ENCODE peak calls at places on chromosome 20, in six cellular contexts. One of them, this sample, is unnamed.

GRCh38 chr20:52192296-52193007 is 873 bp upstream of the ZFP64 start:
- DNase-seq in BE2C: peak
- DNase-seq in kidney epithelial cell: no peak
- DNase-seq in AG10803: no peak
- DNase-seq in right lobe of liver: peak
- DNase-seq in A549: peak
- DNase-seq in this sample: no peak

GRCh38 chr20:8994045-8994444 is 74.8 kb upstream of the PLCB4 start:
- DNase-seq in BE2C: no peak
- DNase-seq in kidney epithelial cell: no peak
- DNase-seq in AG10803: no peak
- DNase-seq in right lobe of liver: no peak
- DNase-seq in A549: no peak
- DNase-seq in this sample: peak

GRCh38 chr20:47028487-47028886 is 133.8 kb downstream of the EYA2 start:
- DNase-seq in BE2C: no peak
- DNase-seq in kidney epithelial cell: no peak
- DNase-seq in AG10803: no peak
- DNase-seq in right lobe of liver: no peak
- DNase-seq in A549: no peak
- DNase-seq in this sample: no peak

GRCh38 chr20:24305366-24305765 is 164.1 kb upstream of the SYNDIG1 start:
- DNase-seq in BE2C: no peak
- DNase-seq in kidney epithelial cell: no peak
- DNase-seq in AG10803: no peak
- DNase-seq in right lobe of liver: no peak
- DNase-seq in A549: no peak
- DNase-seq in this sample: no peak

GRCh38 chr20:44736170-44737021 is 9.3 kb upstream of the KCNK15 start:
- DNase-seq in BE2C: peak
- DNase-seq in kidney epithelial cell: no peak
- DNase-seq in AG10803: peak
- DNase-seq in right lobe of liver: peak
- DNase-seq in A549: peak
- DNase-seq in this sample: peak

GRCh38 chr20:51930775-51931174 is 128.5 kb upstream of the SALL4 start:
- DNase-seq in BE2C: peak
- DNase-seq in kidney epithelial cell: peak
- DNase-seq in AG10803: peak
- DNase-seq in right lobe of liver: no peak
- DNase-seq in A549: peak
- DNase-seq in this sample: no peak

GRCh38 chr20:21004386-21005076 is 101.6 kb downstream of the LINC00237 start:
- DNase-seq in BE2C: no peak
- DNase-seq in kidney epithelial cell: peak
- DNase-seq in AG10803: no peak
- DNase-seq in right lobe of liver: no peak
- DNase-seq in A549: no peak
- DNase-seq in this sample: no peak

GRCh38 chr20:8913452-8913851 is 155.4 kb upstream of the PLCB4 start:
- DNase-seq in BE2C: no peak
- DNase-seq in kidney epithelial cell: no peak
- DNase-seq in AG10803: no peak
- DNase-seq in right lobe of liver: no peak
- DNase-seq in A549: no peak
- DNase-seq in this sample: no peak

GRCh38 chr20:7174554-7174953 is 407.1 kb downstream of the BMP2 start:
- DNase-seq in BE2C: no peak
- DNase-seq in kidney epithelial cell: no peak
- DNase-seq in AG10803: no peak
- DNase-seq in right lobe of liver: no peak
- DNase-seq in A549: no peak
- DNase-seq in this sample: no peak

GRCh38 chr20:62354031-62354808 is 12.9 kb downstream of the LAMA5 start:
- DNase-seq in BE2C: no peak
- DNase-seq in kidney epithelial cell: no peak
- DNase-seq in AG10803: no peak
- DNase-seq in right lobe of liver: no peak
- DNase-seq in A549: peak
- DNase-seq in this sample: no peak

GRCh38 chr20:11902264-11902663 is 15.4 kb upstream of the BTBD3 start:
- DNase-seq in BE2C: no peak
- DNase-seq in kidney epithelial cell: no peak
- DNase-seq in AG10803: peak
- DNase-seq in right lobe of liver: no peak
- DNase-seq in A549: peak
- DNase-seq in this sample: no peak

GRCh38 chr20:2748551-2749342 is 51.7 kb downstream of the CPXM1 start:
- DNase-seq in BE2C: no peak
- DNase-seq in kidney epithelial cell: no peak
- DNase-seq in AG10803: no peak
- DNase-seq in right lobe of liver: peak
- DNase-seq in A549: no peak
- DNase-seq in this sample: no peak

GRCh38 chr20:43751167-43752050 is 24.6 kb upstream of the GTSF1L start:
- DNase-seq in BE2C: no peak
- DNase-seq in kidney epithelial cell: peak
- DNase-seq in AG10803: peak
- DNase-seq in right lobe of liver: no peak
- DNase-seq in A549: no peak
- DNase-seq in this sample: peak

GRCh38 chr20:53608456-53609413 is 15.1 kb upstream of the ZNF217 start:
- DNase-seq in BE2C: no peak
- DNase-seq in kidney epithelial cell: no peak
- DNase-seq in AG10803: peak
- DNase-seq in right lobe of liver: no peak
- DNase-seq in A549: no peak
- DNase-seq in this sample: no peak

GRCh38 chr20:52130406-52130805 is 61.2 kb downstream of the ZFP64 start:
- DNase-seq in BE2C: no peak
- DNase-seq in kidney epithelial cell: no peak
- DNase-seq in AG10803: no peak
- DNase-seq in right lobe of liver: no peak
- DNase-seq in A549: no peak
- DNase-seq in this sample: no peak

GRCh38 chr20:32718749-32719348 is 24.4 kb downstream of the COMMD7 start:
- DNase-seq in BE2C: no peak
- DNase-seq in kidney epithelial cell: no peak
- DNase-seq in AG10803: no peak
- DNase-seq in right lobe of liver: no peak
- DNase-seq in A549: no peak
- DNase-seq in this sample: no peak

GRCh38 chr20:21133917-21134622 is 8.2 kb downstream of the KIZ start:
- DNase-seq in BE2C: no peak
- DNase-seq in kidney epithelial cell: no peak
- DNase-seq in AG10803: no peak
- DNase-seq in right lobe of liver: no peak
- DNase-seq in A549: no peak
- DNase-seq in this sample: peak

DNA sequence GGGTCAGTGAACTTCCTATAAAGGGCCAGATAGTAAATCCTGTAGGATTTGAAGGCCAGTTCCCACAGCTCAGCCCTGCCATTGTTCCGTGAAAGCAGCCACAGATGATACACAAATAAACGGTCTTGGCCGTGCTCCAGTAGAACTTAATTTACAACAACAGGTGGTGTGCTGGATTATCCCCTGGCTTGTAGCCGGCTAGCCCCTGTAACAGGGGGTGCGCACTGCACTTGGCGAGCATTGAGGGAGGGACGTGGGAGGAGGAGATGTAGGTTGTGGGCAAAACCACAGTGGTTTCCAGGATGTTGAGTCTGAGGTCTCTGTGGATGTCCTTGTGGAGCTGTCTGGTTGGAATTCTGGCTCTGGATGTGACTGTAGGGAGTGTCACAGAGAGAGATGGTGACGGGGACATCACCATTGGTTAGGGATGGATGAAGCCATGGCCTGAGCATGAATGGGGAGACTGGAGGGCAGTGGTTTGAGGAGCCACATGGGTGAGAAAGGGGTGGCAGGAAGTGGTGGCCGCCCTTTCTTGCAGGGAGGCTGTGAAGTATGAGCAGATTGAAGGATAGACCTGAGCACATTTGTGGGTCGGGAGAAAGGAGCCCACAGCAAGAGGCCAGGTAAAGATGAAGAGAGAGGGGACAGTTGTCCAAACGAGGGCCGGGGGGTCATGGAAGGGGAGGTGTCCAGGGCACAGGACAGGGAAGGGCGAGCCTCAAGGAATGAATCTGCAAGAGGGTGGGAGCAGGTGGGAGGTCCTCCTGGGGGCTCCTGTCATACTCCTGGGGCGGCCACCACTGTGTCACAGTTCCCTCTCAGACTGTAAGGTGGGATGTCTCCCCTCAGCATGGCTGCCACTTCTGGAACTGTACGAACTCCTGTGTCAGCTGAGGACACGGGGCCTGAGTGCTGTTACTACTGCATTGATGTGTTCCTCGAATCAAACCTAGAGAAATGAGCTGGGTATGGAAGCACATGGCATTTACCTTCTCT is 53.6 kb downstream of the CDH26 start:
- DNase-seq in BE2C: no peak
- DNase-seq in kidney epithelial cell: no peak
- DNase-seq in AG10803: no peak
- DNase-seq in right lobe of liver: no peak
- DNase-seq in A549: no peak
- DNase-seq in this sample: peak
- H3K4me3 ChIP-seq in BE2C: no peak
- H3K4me3 ChIP-seq in kidney epithelial cell: no peak
- H3K4me3 ChIP-seq in AG10803: no peak
- H3K4me3 ChIP-seq in right lobe of liver: no peak
- H3K4me3 ChIP-seq in A549: no peak
- H3K4me3 ChIP-seq in this sample: no peak

GRCh38 chr20:36065427-36065998 is 89.0 kb upstream of the EPB41L1 start:
- DNase-seq in BE2C: no peak
- DNase-seq in kidney epithelial cell: no peak
- DNase-seq in AG10803: no peak
- DNase-seq in right lobe of liver: no peak
- DNase-seq in A549: no peak
- DNase-seq in this sample: no peak
- H3K4me3 ChIP-seq in BE2C: peak
- H3K4me3 ChIP-seq in kidney epithelial cell: peak
- H3K4me3 ChIP-seq in AG10803: peak
- H3K4me3 ChIP-seq in right lobe of liver: peak
- H3K4me3 ChIP-seq in A549: peak
- H3K4me3 ChIP-seq in this sample: no peak

GRCh38 chr20:59836768-59837167 is 96.7 kb downstream of the SYCP2 start:
- DNase-seq in BE2C: no peak
- DNase-seq in kidney epithelial cell: no peak
- DNase-seq in AG10803: no peak
- DNase-seq in right lobe of liver: no peak
- DNase-seq in A549: no peak
- DNase-seq in this sample: no peak
- H3K4me3 ChIP-seq in BE2C: no peak
- H3K4me3 ChIP-seq in kidney epithelial cell: no peak
- H3K4me3 ChIP-seq in AG10803: no peak
- H3K4me3 ChIP-seq in right lobe of liver: no peak
- H3K4me3 ChIP-seq in A549: no peak
- H3K4me3 ChIP-seq in this sample: no peak

GRCh38 chr20:48717959-48718223 is 109.9 kb downstream of the PREX1 start:
- DNase-seq in BE2C: no peak
- DNase-seq in kidney epithelial cell: no peak
- DNase-seq in AG10803: no peak
- DNase-seq in right lobe of liver: no peak
- DNase-seq in A549: no peak
- DNase-seq in this sample: no peak

GRCh38 chr20:48716086-48716485 is 111.7 kb downstream of the PREX1 start:
- DNase-seq in BE2C: no peak
- DNase-seq in kidney epithelial cell: no peak
- DNase-seq in AG10803: no peak
- DNase-seq in right lobe of liver: no peak
- DNase-seq in A549: no peak
- DNase-seq in this sample: no peak

GRCh38 chr20:48718914-48719578 is 108.8 kb downstream of the PREX1 start:
- DNase-seq in BE2C: no peak
- DNase-seq in kidney epithelial cell: no peak
- DNase-seq in AG10803: no peak
- DNase-seq in right lobe of liver: no peak
- DNase-seq in A549: no peak
- DNase-seq in this sample: peak

GRCh38 chr20:48716541-48716940 is 111.3 kb downstream of the PREX1 start:
- DNase-seq in BE2C: no peak
- DNase-seq in kidney epithelial cell: no peak
- DNase-seq in AG10803: no peak
- DNase-seq in right lobe of liver: no peak
- DNase-seq in A549: no peak
- DNase-seq in this sample: no peak

DNA sequence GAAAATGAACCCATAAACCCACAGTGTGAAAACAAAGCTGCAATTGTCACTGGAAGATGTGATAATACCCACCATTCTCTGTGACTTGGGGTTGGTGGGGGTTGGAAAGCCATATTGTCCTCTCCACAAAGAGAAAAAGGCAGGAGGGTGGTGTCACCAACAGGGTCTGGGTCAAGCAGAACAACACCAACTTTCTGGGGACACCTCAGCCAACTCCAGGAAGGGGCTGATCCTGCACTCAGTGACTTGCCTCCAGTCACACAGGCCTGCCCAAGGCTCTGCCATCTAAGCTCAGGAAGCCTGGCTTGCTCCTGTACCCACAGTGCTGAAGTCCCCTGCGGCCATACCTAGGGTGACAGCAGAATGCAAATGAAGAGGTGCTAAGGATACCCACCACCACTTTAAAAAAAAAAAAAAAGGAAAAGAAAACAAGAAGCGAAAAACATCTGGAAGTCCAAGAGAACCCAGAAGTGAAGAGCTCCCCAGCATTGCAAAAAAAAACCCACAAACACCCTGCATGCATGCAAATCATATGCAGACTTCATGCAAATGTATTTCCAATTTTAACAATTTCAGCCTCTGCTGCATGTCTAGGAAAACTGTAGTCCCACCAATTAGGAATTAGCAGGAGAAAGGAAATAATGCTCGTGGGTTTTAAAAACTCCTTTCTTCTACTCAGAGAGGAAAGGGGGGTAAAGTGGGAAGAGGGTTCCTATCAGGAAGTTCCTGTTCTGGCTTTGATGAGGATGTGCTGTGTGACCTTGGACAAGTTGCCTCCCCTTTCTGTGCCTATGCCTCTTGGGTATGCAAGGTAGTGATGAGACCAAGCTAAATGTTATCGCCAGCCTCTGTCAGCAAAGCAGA is 110.5 kb downstream of the PREX1 start:
- DNase-seq in BE2C: no peak
- DNase-seq in kidney epithelial cell: no peak
- DNase-seq in AG10803: no peak
- DNase-seq in right lobe of liver: no peak
- DNase-seq in A549: no peak
- DNase-seq in this sample: no peak
- H3K4me3 ChIP-seq in BE2C: no peak
- H3K4me3 ChIP-seq in kidney epithelial cell: no peak
- H3K4me3 ChIP-seq in AG10803: no peak
- H3K4me3 ChIP-seq in right lobe of liver: no peak
- H3K4me3 ChIP-seq in A549: no peak
- H3K4me3 ChIP-seq in this sample: no peak

This sample was measured in Jurkat, Clone E6-1.